ENCODE peak calls at places on chromosome 22, in eight cellular contexts. P, Q, I, Y, U, R, K and Z are unnamed samples.

GRCh38 chr22:50208430-50208938 is 7.7 kb downstream of the SELENOO start:
- DNase-seq in Q (no peak), Y (no peak), K (no peak), R (no peak), P (no peak), U (no peak), I (no peak), Z (no peak)

GRCh38 chr22:45064313-45065268 is 54.8 kb upstream of the PHF21B start:
- DNase-seq in P (no peak), K (no peak), I (no peak), Q (peak), Y (no peak), U (no peak), R (no peak), Z (no peak)

GRCh38 chr22:17999851-18000250 is 24.5 kb downstream of the MICAL3 start:
- DNase-seq in I (no peak), Y (no peak), Q (no peak), P (no peak), U (no peak), K (no peak), R (no peak), Z (no peak)

GRCh38 chr22:47174096-47174495 is 411.6 kb downstream of the TBC1D22A start:
- DNase-seq in K (peak), U (no peak), Y (no peak), I (no peak), Q (no peak), R (no peak), P (no peak), Z (no peak)

GRCh38 chr22:38239101-38239761 is 33.6 kb downstream of the TMEM184B start:
- DNase-seq in K (no peak), Q (peak), P (no peak), I (no peak), U (peak), Y (no peak), R (no peak), Z (no peak)

GRCh38 chr22:26323013-26323412 is 106.0 kb upstream of the ASPHD2 start:
- DNase-seq in K (no peak), R (no peak), P (no peak), U (no peak), I (no peak), Y (no peak), Q (no peak), Z (no peak)

GRCh38 chr22:42930810-42931420 is 73.8 kb upstream of the ARFGAP3 start:
- DNase-seq in P (no peak), K (no peak), U (no peak), I (peak), Q (no peak), R (no peak), Y (no peak), Z (no peak)

GRCh38 chr22:32469799-32470212 is 4.8 kb upstream of the FBXO7 start:
- DNase-seq in Y (no peak), U (no peak), P (peak), I (no peak), Q (peak), K (no peak), R (no peak), Z (no peak)

GRCh38 chr22:43818981-43819690 is 7.0 kb upstream of the EFCAB6 start:
- DNase-seq in P (no peak), K (no peak), Q (no peak), I (no peak), U (no peak), R (no peak), Y (no peak), Z (no peak)

GRCh38 chr22:37435970-37436603 is 8.8 kb upstream of the ELFN2 start:
- DNase-seq in P (no peak), Q (no peak), R (no peak), K (no peak), I (no peak), Y (no peak), U (no peak), Z (no peak)

GRCh38 chr22:49677495-49677889 is 150.2 kb downstream of the BRD1 start:
- DNase-seq in R (no peak), Q (no peak), I (no peak), K (peak), P (no peak), U (no peak), Y (no peak), Z (no peak)

GRCh38 chr22:49620003-49620556 is 207.6 kb downstream of the BRD1 start:
- DNase-seq in K (no peak), P (no peak), Q (no peak), U (no peak), I (peak), R (no peak), Y (no peak), Z (no peak)

GRCh38 chr22:25054943-25055511 is 102.5 kb downstream of the KIAA1671 start:
- DNase-seq in P (peak), U (no peak), Q (no peak), K (no peak), I (no peak), Y (no peak), R (no peak), Z (no peak)

GRCh38 chr22:24564376-24565058 is 8.7 kb downstream of the SNRPD3 start:
- DNase-seq in Y (no peak), I (no peak), P (no peak), K (no peak), Q (no peak), U (no peak), R (no peak), Z (no peak)

GRCh38 chr22:39498368-39498767 is 3.7 kb upstream of the MIEF1 start:
- DNase-seq in Y (no peak), P (no peak), R (no peak), K (no peak), Q (no peak), I (peak), U (no peak), Z (no peak)

GRCh38 chr22:49678137-49678841 is 149.4 kb downstream of the BRD1 start:
- DNase-seq in Y (no peak), K (peak), Q (no peak), R (no peak), I (no peak), U (no peak), P (no peak), Z (no peak)

GRCh38 chr22:11066458-11067285 is 4461.3 kb upstream of the OR11H1 start:
- DNase-seq in I (no peak), U (no peak), K (no peak), P (no peak), Q (no peak), R (no peak), Y (no peak), Z (no peak)

DNA sequence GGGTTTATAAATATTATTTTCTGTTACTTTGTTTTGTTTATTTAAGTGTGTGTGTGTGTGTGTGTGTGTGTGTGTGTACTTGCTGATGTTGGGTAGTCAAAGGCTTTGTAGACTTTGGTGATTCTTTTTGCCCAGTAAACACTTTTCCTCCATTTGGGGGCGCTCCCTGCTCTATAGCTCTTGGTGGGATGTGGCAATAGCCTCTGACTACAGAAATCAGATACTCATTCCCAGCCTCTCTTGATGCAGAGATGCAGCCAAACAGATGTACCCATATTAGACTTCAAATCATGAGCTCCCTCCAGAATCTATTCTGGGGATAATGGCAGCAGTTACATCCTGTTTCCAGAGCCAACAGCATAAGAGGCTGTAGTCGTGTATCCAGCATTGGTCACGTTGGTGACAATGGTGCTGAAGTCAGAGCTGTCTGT is 33.4 kb upstream of the APOL5 start:
- DNase-seq in K (peak), U (no peak), Q (peak), R (no peak), Y (no peak), P (no peak), I (no peak), Z (no peak)
- TF ChIP-seq CTCF in K (peak), U (no peak), Q (peak), R (no peak), Y (no peak), P (peak), I (peak), Z (no peak)

GRCh38 chr22:19430890-19431541 is 517 bp downstream of the HIRA start:
- DNase-seq in Q (peak), U (no peak), K (peak), P (no peak), I (peak), Y (no peak), R (peak), Z (peak)
- TF ChIP-seq CTCF in Q (peak), U (no peak), K (peak), P (peak), I (peak), Y (no peak), R (peak), Z (peak)

DNA sequence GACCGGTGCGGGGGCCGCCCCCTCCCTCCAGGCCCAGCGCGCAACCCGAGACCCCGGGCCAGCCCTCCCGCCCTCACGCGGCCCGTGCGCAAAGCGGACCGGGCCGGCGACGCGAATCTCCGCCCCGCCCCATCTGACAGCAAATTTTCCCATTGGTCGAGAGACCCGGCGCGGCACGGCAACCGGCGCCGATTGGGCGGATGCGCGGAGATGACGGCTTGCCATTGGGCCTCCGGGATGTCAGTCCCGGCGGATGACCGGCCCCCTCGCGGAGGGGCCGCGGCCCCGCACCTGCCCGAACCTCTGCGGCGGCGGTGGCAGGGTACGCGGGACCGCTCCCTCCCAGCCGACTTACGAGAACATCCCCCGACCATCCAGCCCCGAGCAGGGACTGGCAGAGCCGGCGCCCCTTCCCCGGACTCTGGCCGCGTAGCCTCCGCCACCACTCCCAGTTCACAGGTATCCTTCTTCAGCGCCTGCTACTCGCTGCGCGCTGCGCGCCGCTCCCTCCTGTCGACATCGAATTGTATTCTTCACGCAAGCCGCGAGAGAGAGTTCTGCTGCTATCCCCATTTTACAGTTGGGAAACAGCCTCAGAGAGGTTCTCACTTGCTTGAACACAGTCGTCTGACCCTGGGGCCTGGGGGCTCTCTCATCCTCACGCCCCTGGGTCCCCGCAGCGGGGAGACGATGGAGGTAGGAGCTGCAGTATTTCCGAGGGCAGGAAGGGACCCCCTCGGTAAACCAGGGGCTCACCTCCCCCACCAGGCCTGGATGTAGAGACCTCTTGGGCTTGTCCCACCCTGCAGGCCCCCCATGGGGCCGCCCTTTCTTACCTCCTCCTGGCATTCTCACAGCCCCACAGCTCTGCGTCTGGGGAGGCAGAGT is at the start of gene ARVCF:
- DNase-seq in I (peak), Q (peak), R (peak), P (peak), U (peak), K (peak), Y (peak), Z (peak)
- TF ChIP-seq CTCF in I (peak), Q (no peak), R (peak), P (peak), U (peak), K (no peak), Y (peak), Z (peak)

DNA sequence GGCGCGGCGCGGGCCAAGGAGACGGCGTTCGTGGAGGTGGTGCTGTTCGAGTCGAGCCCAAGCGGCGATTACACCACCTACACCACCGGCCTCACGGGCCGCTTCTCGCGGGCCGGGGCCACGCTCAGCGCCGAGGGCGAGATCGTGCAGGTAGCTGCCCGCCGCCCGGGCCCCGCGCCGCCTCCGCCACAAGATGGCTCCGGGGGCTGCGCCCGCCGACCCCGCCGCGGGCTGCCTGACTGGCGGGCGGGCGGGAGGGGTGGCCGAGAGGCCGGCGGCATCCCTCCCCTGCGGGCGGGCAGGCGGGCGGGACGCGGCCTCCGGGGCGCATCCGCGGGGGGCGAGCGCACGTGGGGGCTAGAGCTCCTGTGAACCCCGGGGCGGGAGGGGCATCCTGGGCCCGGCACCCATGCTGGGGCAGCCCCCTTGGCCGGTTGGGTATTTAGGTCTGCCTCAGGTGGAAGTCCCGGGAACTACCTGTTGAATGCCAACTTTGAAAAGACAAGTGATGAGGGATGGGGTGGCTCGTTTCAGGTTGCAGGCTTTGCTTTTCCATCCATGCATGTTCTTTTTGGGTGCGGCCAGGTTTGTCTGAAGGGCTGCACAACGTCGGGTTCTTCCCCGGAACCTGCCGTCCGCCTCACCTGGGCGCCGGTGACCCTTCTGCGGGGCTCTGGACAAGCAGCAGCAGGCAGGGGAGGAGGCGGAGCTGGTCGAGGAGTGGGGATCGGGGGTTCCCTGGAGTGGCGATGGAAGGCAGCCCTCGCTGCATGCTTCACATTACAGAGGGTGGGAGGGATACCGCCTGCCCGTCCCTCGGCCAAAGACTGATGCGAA is 763 bp downstream of the ZNRF3 start:
- DNase-seq in K (peak), P (no peak), Y (peak), U (no peak), Q (no peak), I (peak), R (peak), Z (peak)
- TF ChIP-seq CTCF in K (peak), P (no peak), Y (no peak), U (no peak), Q (no peak), I (no peak), R (peak), Z (peak)